ENCODE peak calls at places on chromosomes 13 and 19, in seven cellular contexts. C is K562, W is SK-N-SH, K is HepG2, N is H1, I is HCT116, X is GM12878. P is an unnamed sample.

GRCh38 chr19:10227215-10227971 is 3.7 kb downstream of the S1PR2 start:
- DNase-seq in X (no peak), C (peak), K (no peak), N (no peak), W (peak), I (no peak), P (no peak)

GRCh38 chr19:40294560-40294959 is 9.4 kb upstream of the AKT2 start:
- DNase-seq in N (no peak), X (no peak), K (no peak), I (no peak), W (no peak), C (no peak), P (no peak)

GRCh38 chr13:106762711-106763110 is 194.8 kb upstream of the ARGLU1 start:
- DNase-seq in N (no peak), W (no peak), I (no peak), C (no peak), X (no peak), K (no peak), P (no peak)

GRCh38 chr13:71864981-71865857 is 1.8 kb downstream of the DACH1 start:
- DNase-seq in X (no peak), I (no peak), N (no peak), C (no peak), W (peak), K (no peak), P (no peak)

GRCh38 chr13:41613984-41614581 is 156.7 kb downstream of the RGCC start:
- DNase-seq in C (no peak), X (no peak), N (no peak), W (no peak), I (peak), K (peak), P (no peak)

GRCh38 chr19:55256562-55257460 is 2.0 kb downstream of the PPP6R1 start:
- DNase-seq in W (no peak), K (peak), C (no peak), N (no peak), I (no peak), X (no peak), P (no peak)

GRCh38 chr13:20159646-20160345 is 1.1 kb downstream of the GJA3 start:
- DNase-seq in X (no peak), C (no peak), N (no peak), K (no peak), I (no peak), W (no peak), P (no peak)

GRCh38 chr13:33218020-33218419 is 67.5 kb downstream of the STARD13 start:
- DNase-seq in N (no peak), W (no peak), K (peak), C (no peak), X (no peak), I (peak), P (peak)

GRCh38 chr13:20772401-20773131 is 1.2 kb downstream of the EEF1AKMT1 start:
- DNase-seq in N (no peak), K (no peak), X (no peak), I (no peak), W (no peak), C (no peak), P (no peak)

GRCh38 chr19:23203841-23204344 is 46.3 kb downstream of the ZNF724 start:
- DNase-seq in W (no peak), C (no peak), N (peak), K (no peak), I (no peak), X (no peak), P (no peak)

GRCh38 chr19:2050349-2050990 is 574 bp downstream of the MKNK2 start:
- DNase-seq in I (no peak), X (no peak), C (peak), K (no peak), N (no peak), W (peak), P (no peak)

GRCh38 chr19:18122424-18122823 is 24.8 kb downstream of the MAST3 start:
- DNase-seq in X (no peak), W (no peak), C (no peak), K (no peak), N (no peak), I (no peak), P (no peak)

GRCh38 chr13:110044521-110045200 is 258.3 kb upstream of the IRS2 start:
- DNase-seq in K (no peak), W (peak), I (no peak), N (no peak), X (no peak), C (no peak), P (no peak)

GRCh38 chr19:48746738-48747575 is at the start of gene IZUMO1:
- DNase-seq in X (no peak), I (peak), C (peak), N (no peak), W (peak), K (no peak), P (no peak)

GRCh38 chr13:82802528-82802927 is 1079.7 kb downstream of the SLITRK1 start:
- DNase-seq in X (no peak), W (no peak), K (no peak), C (no peak), I (no peak), N (no peak), P (no peak)
- TF ChIP-seq JUND in X (no peak), W (no peak), K (no peak), C (no peak), I (no peak), N (no peak), P (no peak)

GRCh38 chr19:35206855-35207254 is 21.7 kb downstream of the FAM187B start:
- DNase-seq in K (no peak), X (no peak), I (no peak), W (no peak), C (no peak), N (no peak), P (no peak)

GRCh38 chr19:35205733-35206323 is 22.7 kb downstream of the FAM187B start:
- DNase-seq in W (no peak), C (no peak), I (no peak), X (no peak), K (no peak), N (no peak), P (no peak)

GRCh38 chr19:35207391-35207871 is 21.1 kb downstream of the FAM187B start:
- DNase-seq in W (no peak), K (no peak), N (no peak), I (no peak), C (no peak), X (no peak), P (no peak)

GRCh38 chr19:35204799-35205732 is 23.5 kb downstream of the FAM187B start:
- DNase-seq in W (no peak), K (no peak), I (no peak), X (peak), N (no peak), C (no peak), P (no peak)

GRCh38 chr19:35206379-35206778 is 22.2 kb downstream of the FAM187B start:
- DNase-seq in C (no peak), N (no peak), W (no peak), K (no peak), I (no peak), X (peak), P (no peak)
- TF ChIP-seq JUND in C (no peak), N (no peak), W (no peak), K (no peak), I (no peak), X (no peak), P (no peak)

GRCh38 chr19:13718733-13719132 is 45.6 kb upstream of the MRI1 start:
- DNase-seq in X (no peak), I (no peak), K (no peak), C (no peak), N (peak), W (peak), P (peak)

GRCh38 chr19:13712767-13713201 is 51.5 kb upstream of the MRI1 start:
- DNase-seq in X (no peak), C (no peak), W (no peak), I (no peak), N (no peak), K (no peak), P (no peak)

GRCh38 chr19:13723206-13723605 is 41.1 kb upstream of the MRI1 start:
- DNase-seq in K (no peak), X (no peak), W (no peak), N (no peak), I (no peak), C (no peak), P (no peak)

DNA sequence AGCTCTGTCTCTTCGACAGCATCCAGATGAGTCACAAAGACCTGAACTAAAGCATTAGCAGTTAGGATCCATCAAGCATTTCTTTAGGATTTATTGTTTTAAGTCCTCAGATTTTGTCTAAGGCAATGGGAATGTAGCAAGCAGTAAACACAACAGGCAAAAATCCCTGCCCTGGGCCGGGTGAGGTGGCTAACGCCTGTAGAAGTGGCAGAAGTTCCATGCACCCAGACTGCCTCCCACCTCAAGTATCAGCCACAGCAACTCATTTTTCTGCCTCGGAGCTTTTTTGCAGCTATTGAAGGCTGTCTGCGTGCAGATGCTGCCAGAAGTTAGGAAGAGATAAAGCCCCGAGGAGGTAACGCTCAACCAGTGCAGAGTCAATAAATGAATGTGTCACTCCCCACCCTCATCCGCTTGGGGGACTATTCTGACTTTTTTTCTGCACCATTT is 47.1 kb upstream of the MRI1 start:
- DNase-seq in I (no peak), K (no peak), N (no peak), X (no peak), W (no peak), C (peak), P (no peak)
- TF ChIP-seq JUND in I (no peak), K (no peak), N (no peak), X (no peak), W (peak), C (no peak), P (no peak)

DNA sequence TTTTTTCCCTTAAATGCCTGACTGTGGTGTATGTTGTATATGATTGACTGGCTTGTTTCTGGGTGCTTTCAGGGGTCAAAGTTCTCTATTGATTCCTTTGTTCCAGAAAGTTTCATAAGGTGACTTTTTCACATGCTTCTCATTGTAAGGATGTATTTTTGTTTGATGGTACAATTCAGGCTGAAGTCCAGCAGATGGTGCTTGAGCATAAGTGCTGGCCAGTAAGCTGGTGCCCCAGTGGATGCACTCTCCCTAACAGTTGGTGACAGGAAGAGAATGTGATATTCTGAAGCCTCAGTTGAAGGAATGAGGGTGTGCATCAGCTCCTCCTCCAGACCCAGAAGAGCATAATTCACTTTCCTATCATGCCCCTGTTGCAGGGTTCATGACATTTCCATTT is 1941.6 kb upstream of the PRR20A start:
- DNase-seq in X (no peak), C (no peak), K (peak), I (no peak), N (no peak), W (no peak), P (peak)
- TF ChIP-seq JUND in X (no peak), C (no peak), K (no peak), I (no peak), N (no peak), W (no peak), P (no peak)

GRCh38 chr19:15671237-15671636 is 1.6 kb upstream of the CYP4F12 start:
- DNase-seq in X (no peak), K (no peak), W (no peak), I (no peak), N (no peak), C (no peak), P (no peak)

GRCh38 chr19:15663245-15663644 is 9.6 kb upstream of the CYP4F12 start:
- DNase-seq in X (no peak), W (no peak), C (no peak), N (no peak), I (no peak), K (peak), P (no peak)

GRCh38 chr19:15666186-15666585 is 6.7 kb upstream of the CYP4F12 start:
- DNase-seq in W (no peak), X (no peak), N (no peak), I (no peak), C (no peak), K (no peak), P (no peak)

GRCh38 chr19:15669440-15669839 is 3.4 kb upstream of the CYP4F12 start:
- DNase-seq in C (no peak), N (no peak), W (no peak), I (no peak), K (no peak), X (no peak), P (no peak)

GRCh38 chr19:15666883-15667282 is 6.0 kb upstream of the CYP4F12 start:
- DNase-seq in I (no peak), C (no peak), N (no peak), K (no peak), W (no peak), X (no peak), P (no peak)
- TF ChIP-seq JUND in I (no peak), C (no peak), N (no peak), K (no peak), W (no peak), X (no peak), P (no peak)

DNA sequence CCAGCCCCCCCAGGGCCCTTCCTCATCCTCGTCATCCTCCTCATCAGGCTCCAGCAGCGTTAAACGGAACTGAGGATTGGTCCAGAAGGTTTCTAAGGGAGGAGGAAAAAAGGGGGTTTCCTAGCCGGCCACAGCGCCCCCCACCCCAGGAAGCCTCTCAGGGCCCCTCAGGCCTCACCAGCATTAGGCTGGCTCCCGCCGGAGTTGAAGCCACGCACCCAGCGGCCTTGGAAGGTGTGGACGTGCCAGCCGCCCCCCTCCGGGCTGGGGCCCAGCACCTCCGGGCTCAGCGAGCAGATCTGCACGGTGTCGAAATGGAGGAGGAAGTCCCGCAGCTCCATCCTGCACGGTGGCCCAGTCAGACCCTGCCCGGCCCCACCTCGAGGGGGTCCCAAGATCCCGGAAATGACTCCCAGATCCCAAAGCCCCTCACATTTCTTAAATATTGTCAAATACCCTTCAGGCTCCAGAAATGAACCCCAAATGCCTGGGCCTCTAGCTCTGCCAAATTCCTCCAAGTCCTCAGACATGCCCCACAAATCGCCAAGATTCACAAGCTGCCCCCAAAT is 6.9 kb downstream of the CAPN12 start:
- DNase-seq in X (no peak), N (no peak), I (no peak), C (no peak), W (no peak), K (no peak), P (no peak)
- TF ChIP-seq JUND in X (no peak), N (no peak), I (no peak), C (no peak), W (no peak), K (no peak), P (no peak)

GRCh38 chr13:111460548-111461444 is 140.4 kb downstream of the TEX29 start:
- DNase-seq in C (no peak), X (no peak), N (peak), I (peak), K (peak), W (peak), P (peak)
- TF ChIP-seq JUND in C (no peak), X (no peak), N (no peak), I (no peak), K (no peak), W (no peak), P (no peak)

GRCh38 chr13:51943721-51944120 is 67.5 kb downstream of the ATP7B start:
- DNase-seq in X (no peak), W (no peak), N (no peak), K (no peak), I (no peak), C (no peak), P (no peak)

GRCh38 chr13:51945149-51945548 is 66.1 kb downstream of the ATP7B start:
- DNase-seq in I (no peak), N (no peak), K (no peak), X (no peak), W (no peak), C (no peak), P (no peak)

GRCh38 chr13:51944428-51944827 is 66.8 kb downstream of the ATP7B start:
- DNase-seq in K (no peak), N (no peak), C (no peak), I (no peak), X (no peak), W (no peak), P (no peak)

GRCh38 chr13:51938454-51938853 is 72.8 kb downstream of the ATP7B start:
- DNase-seq in N (no peak), C (no peak), K (no peak), W (no peak), I (no peak), X (no peak), P (no peak)

DNA sequence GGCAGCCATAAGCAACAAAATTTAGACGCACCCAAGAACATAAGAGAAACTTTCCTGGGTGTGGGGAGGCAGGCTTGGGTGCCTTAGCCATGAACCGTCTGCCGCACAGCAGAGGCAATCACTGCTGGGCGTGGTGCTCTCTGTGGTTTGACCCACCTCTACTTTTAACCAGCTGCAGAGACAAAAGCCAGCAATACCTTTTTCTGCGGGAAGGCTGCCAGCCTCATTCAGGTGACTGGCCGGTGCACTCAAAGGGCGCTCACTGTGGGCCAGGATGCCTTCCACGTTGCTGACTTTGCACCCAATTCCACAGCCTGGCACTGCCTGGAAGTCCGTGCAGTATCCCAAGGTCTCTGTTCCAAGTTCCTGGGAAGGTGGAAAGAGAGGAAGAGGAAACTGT is 69.1 kb downstream of the ATP7B start:
- DNase-seq in K (no peak), C (no peak), W (no peak), N (no peak), X (no peak), I (peak), P (no peak)
- TF ChIP-seq JUND in K (no peak), C (no peak), W (no peak), N (no peak), X (no peak), I (no peak), P (no peak)